ENCODE peak calls at places on chromosome 20, in four cellular contexts. V is stromal cell of bone marrow; W is HEK293T; I is stimulated activated CD4-positive, alpha-beta T cell treated with anti-CD3 and anti-CD28 coated beads, Interleukin-12 subunit alpha, Interleukin-12 subunit beta, amount 100 ng/mL, for 24 hours. U is an unnamed sample.

GRCh38 chr20:51800132-51800721 is 2.1 kb downstream of the SALL4 start:
- DNase-seq in V (no peak), W (peak; percentile 85), I (peak; percentile 22), U (peak; percentile 99)

GRCh38 chr20:33127422-33128097 is 40.4 kb upstream of the BPIFA2 start:
- DNase-seq in V (no peak), W (no peak), I (no peak), U (peak; percentile 47)

GRCh38 chr20:2741463-2741862 is 48.9 kb downstream of the EBF4 start:
- DNase-seq in V (no peak), W (no peak), I (no peak), U (no peak)

GRCh38 chr20:8764289-8764962 is 304.5 kb upstream of the PLCB4 start:
- DNase-seq in V (no peak), W (no peak), I (no peak), U (no peak)

GRCh38 chr20:60869032-60869550 is 383.0 kb upstream of the CDH4 start:
- DNase-seq in V (no peak), W (no peak), I (no peak), U (no peak)

GRCh38 chr20:49612127-49612738 is 44.3 kb upstream of the PTGIS start:
- DNase-seq in V (no peak), W (no peak), I (no peak), U (no peak)

GRCh38 chr20:36147707-36148106 is 6.8 kb upstream of the EPB41L1 start:
- DNase-seq in V (no peak), W (no peak), I (no peak), U (no peak)

GRCh38 chr20:57627339-57627738 is 7.1 kb upstream of the ZBP1 start:
- DNase-seq in V (no peak), W (no peak), I (no peak), U (no peak)

GRCh38 chr20:37319120-37319717 is 26.7 kb upstream of the SRC start:
- DNase-seq in V (no peak), W (no peak), I (no peak), U (no peak)

GRCh38 chr20:7744411-7744810 is 195.8 kb downstream of the HAO1 start:
- DNase-seq in V (peak; percentile 43), W (no peak), I (no peak), U (no peak)

GRCh38 chr20:19433371-19434316 is 221.2 kb downstream of the SLC24A3 start:
- DNase-seq in V (peak; percentile 8), W (no peak), I (no peak), U (no peak)

GRCh38 chr20:44692932-44693476 is 22.2 kb upstream of the CCN5 start:
- DNase-seq in V (peak; percentile 99), W (no peak), I (no peak), U (peak; percentile 65)

GRCh38 chr20:63507083-63507743 is 8.3 kb upstream of the EEF1A2 start:
- DNase-seq in V (no peak), W (no peak), I (no peak), U (no peak)

GRCh38 chr20:48006036-48006833 is 221.0 kb upstream of the SULF2 start:
- DNase-seq in V (peak; percentile 41), W (no peak), I (no peak), U (no peak)

U was measured in HuH-7.5.